ENCODE peak calls at places on chromosomes 12 and 14, in seven cellular contexts. I, F, T, D, M, V and J are unnamed samples.

GRCh38 chr12:108722992-108723766 is 8.1 kb downstream of the CORO1C start:
- DNase-seq in V (peak; percentile 39), M (peak; percentile 78), T (peak; percentile 65), D (peak; percentile 56), F (no peak), I (no peak), J (no peak)

GRCh38 chr12:52559979-52560378 is 7.0 kb upstream of the KRT71 start:
- DNase-seq in D (no peak), F (no peak), M (no peak), V (no peak), T (no peak), I (no peak), J (no peak)

GRCh38 chr14:23936084-23936829 is 17.3 kb upstream of the DHRS4 start:
- DNase-seq in T (no peak), V (no peak), M (no peak), D (no peak), I (no peak), F (no peak), J (no peak)

GRCh38 chr14:52315355-52315718 is 1.2 kb downstream of the PTGER2 start:
- DNase-seq in F (no peak), V (no peak), T (no peak), M (peak; percentile 72), D (no peak), I (no peak), J (no peak)

GRCh38 chr14:75188520-75189267 is 12.3 kb upstream of the TMED10 start:
- DNase-seq in M (no peak), V (no peak), T (no peak), D (no peak), I (peak; percentile 22), F (peak; percentile 46), J (no peak)

GRCh38 chr14:68741839-68742470 is 50.9 kb downstream of the ZFP36L1 start:
- DNase-seq in V (no peak), I (peak; percentile 79), F (peak; percentile 80), D (no peak), M (no peak), T (no peak), J (no peak)

GRCh38 chr12:55929306-55929791 is 1.6 kb upstream of the DGKA start:
- DNase-seq in F (peak; percentile 84), M (no peak), I (peak; percentile 87), D (no peak), T (no peak), V (no peak), J (no peak)

GRCh38 chr12:8559676-8560075 is 19.0 kb upstream of the CLEC4E start:
- DNase-seq in I (no peak), T (no peak), F (no peak), V (no peak), D (no peak), M (no peak), J (no peak)

GRCh38 chr12:106068296-106068695 is 70.5 kb downstream of the NUAK1 start:
- DNase-seq in M (no peak), T (no peak), I (no peak), D (no peak), V (no peak), F (no peak), J (no peak)

GRCh38 chr12:53268009-53268636 is at the start of gene ESPL1:
- DNase-seq in I (peak; percentile 92), F (peak; percentile 94), D (peak; percentile 71), M (peak; percentile 72), V (peak; percentile 50), T (peak; percentile 82), J (peak; percentile 82)

GRCh38 chr12:95169368-95169767 is 47.9 kb downstream of the FGD6 start:
- DNase-seq in M (peak; percentile 67), F (no peak), V (peak; percentile 51), T (peak; percentile 89), I (no peak), D (peak; percentile 60), J (no peak)

GRCh38 chr12:113003631-113004030 is 25.3 kb downstream of the OAS2 start:
- DNase-seq in D (no peak), V (no peak), F (no peak), T (no peak), I (no peak), M (no peak), J (no peak)

GRCh38 chr14:96827310-96827709 is 30.1 kb downstream of the VRK1 start:
- DNase-seq in F (no peak), I (no peak), M (no peak), T (no peak), V (no peak), D (no peak), J (no peak)

GRCh38 chr12:4858385-4858784 is 51.3 kb upstream of the KCNA1 start:
- DNase-seq in F (no peak), M (no peak), T (no peak), I (peak; percentile 35), V (no peak), D (no peak), J (peak; percentile 49)

GRCh38 chr14:77290705-77291104 is 19.7 kb upstream of the NGB start:
- DNase-seq in V (no peak), T (no peak), D (no peak), M (no peak), I (no peak), F (no peak), J (no peak)

GRCh38 chr12:122304924-122305323 is 38.6 kb upstream of the VPS33A start:
- DNase-seq in D (no peak), I (no peak), M (no peak), F (no peak), V (no peak), T (no peak), J (no peak)

GRCh38 chr12:54725233-54725843 is 77.2 kb upstream of the DCD start:
- DNase-seq in V (no peak), F (no peak), I (no peak), T (peak; percentile 41), M (peak; percentile 2), D (peak; percentile 30), J (peak; percentile 15)

GRCh38 chr14:31449971-31450610 is 7.2 kb downstream of the DTD2 start:
- DNase-seq in I (peak; percentile 36), T (peak; percentile 56), M (peak; percentile 65), F (peak; percentile 51), V (peak; percentile 33), D (peak; percentile 46), J (no peak)

GRCh38 chr12:88805692-88806091 is 225.4 kb upstream of the KITLG start:
- DNase-seq in D (no peak), I (no peak), T (no peak), V (no peak), M (peak; percentile 0), F (no peak), J (no peak)

GRCh38 chr12:27711312-27711682 is 665 bp downstream of the MRPS35 start:
- DNase-seq in I (peak; percentile 23), T (peak; percentile 22), V (no peak), D (peak; percentile 21), M (no peak), F (peak; percentile 47), J (no peak)

DNA sequence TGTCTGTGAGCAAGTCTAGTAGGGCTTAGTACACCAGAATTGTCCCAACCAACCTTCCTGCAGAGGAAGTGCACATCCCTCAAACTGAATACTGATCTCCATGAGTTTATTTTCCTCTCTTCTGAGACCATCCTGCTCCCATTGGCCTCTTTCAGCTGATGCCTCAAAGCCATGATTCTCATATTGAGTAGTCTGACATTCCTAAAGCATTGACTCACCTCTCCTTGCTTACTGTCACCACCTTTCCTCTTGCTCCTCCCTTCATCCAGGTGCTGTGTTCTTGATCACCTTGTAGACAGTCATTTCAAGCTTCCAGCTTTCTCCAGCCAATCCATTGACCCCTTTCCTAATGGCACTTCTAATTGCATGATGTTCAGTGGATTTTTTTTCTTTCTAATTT is 583.7 kb upstream of the USP15 start:
- DNase-seq in M (no peak), I (no peak), D (peak; percentile 15), F (no peak), T (no peak), V (no peak), J (no peak)
- TF ChIP-seq CTCF in M (no peak), I (no peak), D (no peak), F (no peak), T (no peak), V (no peak), J (no peak)

DNA sequence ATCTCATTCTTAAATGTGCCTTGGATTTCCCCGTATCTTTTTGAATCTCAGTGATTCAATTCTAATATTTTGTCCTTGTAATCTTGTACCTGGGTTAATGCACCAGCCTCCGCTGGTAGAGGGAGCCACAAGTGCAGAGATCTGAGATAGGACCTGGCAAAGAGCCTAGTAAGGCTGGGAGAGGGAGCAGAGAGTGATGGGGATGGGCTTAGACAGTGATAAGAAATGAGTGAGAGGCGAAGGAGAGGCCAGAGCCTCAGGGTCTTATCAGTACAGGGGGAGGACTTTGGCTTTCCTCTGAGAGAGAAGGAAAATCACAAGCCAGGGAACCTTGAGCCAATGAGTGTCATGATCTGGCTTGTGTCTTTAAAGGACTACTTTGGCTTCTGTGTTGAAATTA is 30.5 kb upstream of the LMNTD1 start:
- DNase-seq in M (peak; percentile 44), D (peak; percentile 58), T (peak; percentile 2), F (no peak), V (no peak), I (no peak), J (no peak)
- TF ChIP-seq CTCF in M (no peak), D (peak; percentile 22), T (no peak), F (no peak), V (peak; percentile 11), I (no peak), J (no peak)

DNA sequence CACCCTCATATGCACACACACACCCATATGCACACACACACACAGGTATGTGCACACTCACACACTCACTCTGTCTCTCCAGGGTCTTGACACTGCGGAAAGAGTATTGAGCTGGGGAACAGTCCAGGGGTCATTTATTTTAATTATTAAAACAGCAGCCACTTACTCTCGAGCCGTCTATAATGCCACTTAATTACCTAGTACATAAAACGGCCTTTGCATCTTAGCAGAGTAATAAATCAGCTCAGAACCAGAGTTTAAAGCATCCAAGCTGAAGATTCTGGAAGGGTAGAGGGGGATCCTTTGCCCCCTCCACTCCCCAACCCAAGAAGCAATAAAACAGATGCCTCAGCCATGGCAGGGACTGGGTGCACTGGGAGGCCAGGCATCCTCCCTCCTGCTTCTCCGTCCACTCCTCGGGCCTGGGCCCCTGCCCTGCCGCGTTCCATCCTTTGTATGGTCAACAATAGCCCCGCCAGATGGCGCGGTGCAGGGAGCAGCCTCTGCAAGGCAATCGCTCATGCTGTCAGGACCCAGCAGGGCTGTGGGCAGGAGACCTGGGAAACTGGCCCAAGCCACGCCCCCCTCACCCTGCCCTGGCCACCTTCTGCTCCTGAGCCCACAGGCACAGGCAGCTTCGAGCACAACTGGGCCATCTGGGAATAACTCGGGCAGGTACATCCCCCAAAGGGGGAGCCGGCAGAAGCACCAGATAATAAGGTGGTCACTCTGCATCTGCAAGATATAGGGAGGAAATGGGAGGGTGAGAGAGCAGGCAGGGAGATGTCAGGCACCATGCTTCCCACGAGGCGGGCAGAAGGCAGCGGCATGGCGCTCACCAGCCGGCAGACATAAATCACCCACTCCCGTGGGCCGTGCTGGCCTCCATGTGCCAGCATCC is 40.9 kb downstream of the CCDC85C start:
- DNase-seq in V (peak; percentile 80), T (peak; percentile 86), F (no peak), D (peak; percentile 85), M (peak; percentile 72), I (no peak), J (peak; percentile 92)
- TF ChIP-seq CTCF in V (peak; percentile 68), T (peak; percentile 67), F (no peak), D (peak; percentile 30), M (no peak), I (no peak), J (peak; percentile 42)

DNA sequence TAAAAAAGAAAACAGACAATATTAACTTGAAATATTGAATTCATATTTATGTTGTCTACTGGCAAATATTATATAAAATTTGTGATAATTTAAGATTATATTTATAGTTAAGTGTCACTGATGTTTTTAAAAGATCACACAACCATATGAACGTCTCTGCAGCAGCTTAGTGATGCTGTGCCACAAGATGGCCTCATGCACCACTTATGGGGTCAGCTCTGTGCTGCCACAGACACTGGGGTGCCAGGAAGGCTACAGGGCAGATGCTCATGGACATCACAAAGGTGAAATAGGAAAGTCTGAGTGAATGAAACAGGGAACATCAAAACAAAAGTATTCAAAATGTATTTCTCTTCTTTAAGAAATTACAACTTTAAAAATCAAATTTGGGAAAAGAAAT is 13.1 kb downstream of the ATXN3 start:
- DNase-seq in V (no peak), D (no peak), F (no peak), T (peak; percentile 14), M (no peak), I (no peak), J (no peak)
- TF ChIP-seq CTCF in V (peak; percentile 8), D (no peak), F (peak; percentile 19), T (peak; percentile 33), M (no peak), I (peak; percentile 28), J (no peak)